ENCODE peak calls at places on chromosomes 2 and 18, in ten cellular contexts. T is sigmoid colon, W is GM12865, F is coronary artery, G is mammary epithelial cell, S is lower leg skin, V is astrocyte of the spinal cord, L is endodermal cell, D is heart right ventricle, Z is colonic mucosa. O is an unnamed sample.

GRCh38 chr2:70703900-70704549 is 64.0 kb downstream of the ADD2 start:
- DNase-seq in V (no peak), Z (no peak), G (peak), W (no peak), S (no peak), D (no peak), F (peak), T (peak), L (peak), O (no peak)

GRCh38 chr2:47503481-47504070 is 100.6 kb downstream of the MSH2 start:
- DNase-seq in W (peak), F (no peak), T (no peak), V (no peak), D (no peak), S (no peak), G (no peak), L (peak), Z (no peak), O (no peak)

GRCh38 chr2:58851598-58851997 is 610.5 kb upstream of the FANCL start:
- DNase-seq in T (no peak), Z (no peak), D (no peak), G (no peak), S (no peak), W (no peak), L (no peak), F (no peak), V (peak), O (no peak)

GRCh38 chr2:43853141-43854081 is 14.6 kb downstream of the ABCG8 start:
- DNase-seq in L (no peak), S (no peak), G (no peak), F (no peak), T (no peak), V (no peak), D (no peak), W (no peak), Z (no peak), O (no peak)

GRCh38 chr2:64913357-64913869 is 75.8 kb upstream of the SLC1A4 start:
- DNase-seq in F (no peak), L (peak), G (no peak), W (peak), V (no peak), D (no peak), Z (peak), T (no peak), S (no peak), O (no peak)

GRCh38 chr2:38485734-38486133 is 108.7 kb upstream of the ATL2 start:
- DNase-seq in G (no peak), D (no peak), V (no peak), W (peak), F (no peak), Z (no peak), T (no peak), L (no peak), S (no peak), O (no peak)

GRCh38 chr2:94956797-94957391 is 68.6 kb upstream of the MAL start:
- DNase-seq in T (no peak), W (peak), D (no peak), Z (peak), G (peak), S (no peak), L (peak), F (no peak), V (peak), O (no peak)

GRCh38 chr2:218908721-218909619 is 28.3 kb downstream of the WNT10A start:
- DNase-seq in S (peak), T (peak), W (peak), G (peak), F (peak), L (peak), Z (peak), V (peak), D (peak), O (peak)

GRCh38 chr2:30456106-30456505 is 9.1 kb downstream of the LCLAT1 start:
- DNase-seq in L (no peak), G (no peak), D (no peak), T (no peak), Z (no peak), W (no peak), S (no peak), F (no peak), V (no peak), O (no peak)

GRCh38 chr2:11398710-11399109 is 54.3 kb upstream of the ROCK2 start:
- DNase-seq in W (no peak), S (no peak), G (no peak), T (no peak), L (peak), V (no peak), Z (peak), F (no peak), D (peak), O (no peak)

GRCh38 chr2:64276417-64277095 is 132.3 kb upstream of the PELI1 start:
- DNase-seq in W (no peak), Z (no peak), F (no peak), D (no peak), V (no peak), G (peak), S (no peak), T (no peak), L (peak), O (no peak)

GRCh38 chr2:229921892-229922448 is at the start of gene TRIP12:
- DNase-seq in V (peak), Z (peak), L (peak), W (peak), F (peak), S (peak), D (peak), T (peak), G (peak), O (peak)
- TF ChIP-seq CTCF in V (no peak), Z (no peak), L (no peak), W (no peak), F (no peak), S (no peak), D (no peak), T (no peak), G (no peak), O (no peak)

GRCh38 chr18:41096504-41096903 is 858.5 kb upstream of the PIK3C3 start:
- DNase-seq in G (peak), W (no peak), V (peak), F (no peak), S (no peak), T (no peak), Z (no peak), D (no peak), L (no peak), O (no peak)
- TF ChIP-seq CTCF in G (peak), W (no peak), V (peak), F (no peak), S (no peak), T (no peak), Z (no peak), D (no peak), L (no peak), O (no peak)

GRCh38 chr2:3460831-3461544 is 58.3 kb downstream of the ADI1 start:
- DNase-seq in S (no peak), F (peak), Z (no peak), D (peak), G (no peak), W (no peak), T (no peak), V (no peak), L (no peak), O (no peak)
- TF ChIP-seq CTCF in S (no peak), F (no peak), Z (no peak), D (no peak), G (no peak), W (no peak), T (no peak), V (no peak), L (no peak), O (no peak)

DNA sequence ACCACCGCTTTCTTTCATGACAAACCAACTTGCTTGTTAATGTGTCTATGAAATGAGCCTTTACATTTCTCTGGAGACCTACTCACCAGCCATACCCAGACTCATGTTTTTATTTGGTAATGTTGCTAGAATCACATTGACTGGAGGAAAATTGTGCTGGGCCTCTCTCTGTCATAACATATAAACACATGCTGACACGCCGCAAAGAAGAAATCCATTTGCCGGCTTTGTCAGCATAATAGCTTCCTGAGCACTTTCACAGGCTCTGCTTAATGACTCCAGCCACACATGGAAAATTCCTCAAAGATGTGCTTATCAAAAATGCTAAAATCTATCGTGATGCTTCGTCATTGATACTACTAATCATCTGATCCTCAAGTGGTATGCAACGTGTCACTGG is 63.1 kb downstream of the RND3 start:
- DNase-seq in D (no peak), V (no peak), W (no peak), Z (no peak), T (no peak), G (no peak), S (no peak), L (no peak), F (no peak), O (no peak)
- TF ChIP-seq CTCF in D (no peak), V (no peak), W (no peak), Z (no peak), T (no peak), G (no peak), S (no peak), L (no peak), F (no peak), O (no peak)

GRCh38 chr2:167914969-167915368 is 332.4 kb downstream of the STK39 start:
- DNase-seq in W (no peak), G (no peak), S (no peak), L (no peak), T (no peak), Z (no peak), V (no peak), D (no peak), F (no peak), O (no peak)
- TF ChIP-seq CTCF in W (no peak), G (no peak), S (no peak), L (no peak), T (no peak), Z (no peak), V (no peak), D (no peak), F (no peak), O (no peak)

DNA sequence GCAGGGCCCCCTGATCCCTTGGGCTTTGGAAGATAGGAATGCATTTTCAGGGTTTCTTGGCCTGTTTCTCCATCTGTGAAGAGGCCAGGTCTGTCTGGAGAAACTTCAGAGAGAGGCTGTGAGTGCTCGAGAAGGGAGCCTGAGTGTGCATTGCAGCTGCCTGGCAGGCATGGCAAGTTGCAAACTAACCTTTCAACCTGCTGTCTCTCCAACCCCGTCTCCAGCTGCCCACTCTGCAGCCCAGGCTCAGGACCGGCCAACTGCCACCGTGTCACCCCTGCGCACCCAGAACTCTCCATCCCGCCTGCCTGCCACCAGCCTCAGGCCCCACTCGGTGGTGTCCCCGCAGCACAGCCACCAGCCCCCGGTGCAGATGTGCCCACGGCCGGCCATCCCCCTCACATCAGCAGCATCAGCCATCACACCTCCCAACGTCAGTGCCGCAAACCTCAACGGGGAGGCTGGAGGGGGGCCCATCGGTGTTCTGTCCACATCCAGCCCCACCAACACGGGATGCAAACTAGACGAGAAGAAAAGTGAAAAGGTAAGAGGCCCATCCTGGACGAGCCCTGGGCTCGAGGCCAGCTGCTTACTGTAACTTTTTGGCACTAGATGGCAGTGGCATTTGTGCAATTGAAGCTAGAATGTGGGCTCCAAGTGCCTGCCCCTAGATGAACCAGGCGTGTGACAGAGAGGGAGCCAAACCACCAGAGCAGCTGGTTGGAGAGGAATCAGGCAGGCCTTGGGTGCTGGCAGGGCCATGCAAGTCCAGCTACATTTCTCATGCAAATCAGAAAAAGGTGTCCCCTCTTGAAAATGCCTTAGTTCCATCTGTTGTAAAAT is 164.6 kb downstream of the SEPTIN10 start:
- DNase-seq in Z (no peak), T (peak), G (peak), F (peak), D (peak), S (no peak), W (peak), V (peak), L (peak), O (no peak)
- TF ChIP-seq CTCF in Z (no peak), T (peak), G (peak), F (no peak), D (no peak), S (no peak), W (peak), V (no peak), L (no peak), O (no peak)

GRCh38 chr2:190121971-190122370 is 59.4 kb upstream of the MSTN start:
- DNase-seq in S (no peak), W (peak), D (no peak), G (no peak), F (no peak), L (no peak), Z (no peak), V (peak), T (no peak), O (no peak)
- TF ChIP-seq CTCF in S (no peak), W (peak), D (no peak), G (peak), F (no peak), L (peak), Z (no peak), V (peak), T (no peak), O (no peak)

GRCh38 chr2:184646177-184646576 is 47.8 kb downstream of the ZNF804A start:
- DNase-seq in W (peak), V (peak), S (no peak), L (no peak), F (no peak), T (no peak), D (no peak), G (peak), Z (no peak), O (no peak)

GRCh38 chr2:184646593-184646992 is 48.3 kb downstream of the ZNF804A start:
- DNase-seq in T (no peak), W (no peak), F (no peak), Z (no peak), G (no peak), S (no peak), L (no peak), V (no peak), D (no peak), O (no peak)

GRCh38 chr2:184644685-184645084 is 46.4 kb downstream of the ZNF804A start:
- DNase-seq in F (no peak), V (peak), W (no peak), G (no peak), L (no peak), Z (no peak), D (no peak), S (no peak), T (no peak), O (no peak)
- TF ChIP-seq CTCF in F (no peak), V (no peak), W (no peak), G (peak), L (peak), Z (no peak), D (no peak), S (no peak), T (no peak), O (no peak)

DNA sequence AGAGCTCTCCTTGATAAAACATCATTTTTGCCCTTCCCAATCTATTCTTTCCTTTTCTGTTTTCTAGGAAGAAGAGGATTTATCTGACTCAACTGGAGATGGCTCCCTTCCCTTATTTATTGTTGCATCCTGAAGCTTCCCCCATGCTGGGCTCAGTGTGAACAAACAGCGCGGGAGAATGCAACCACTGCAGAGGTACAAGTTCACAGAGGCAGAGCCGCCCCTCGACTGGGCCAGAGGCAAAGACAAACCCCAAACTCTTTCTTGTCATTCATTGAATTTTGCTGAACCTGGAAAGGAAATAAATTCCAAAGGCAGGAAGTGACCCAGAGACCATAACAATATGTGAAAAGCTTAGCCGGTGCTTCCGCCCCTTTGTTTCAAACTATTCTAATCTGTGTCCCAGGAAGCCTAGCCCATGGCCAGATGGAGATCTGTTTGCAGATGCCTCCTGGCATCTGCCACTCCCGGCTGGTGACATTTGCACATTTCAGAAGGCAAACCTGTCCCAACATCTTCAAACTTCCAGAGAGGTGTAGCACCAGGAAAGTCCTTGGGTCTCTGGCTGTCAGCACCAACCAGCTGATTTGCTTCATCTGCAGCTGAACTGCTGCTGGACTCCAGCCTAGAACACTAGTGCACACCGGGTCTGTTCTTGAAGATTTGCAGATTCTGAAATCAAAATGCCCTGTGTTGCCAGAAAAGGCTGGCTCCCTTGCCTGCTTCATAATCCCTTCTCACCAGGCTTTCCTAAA is 79.4 kb upstream of the MAP4K3 start:
- DNase-seq in D (peak), L (peak), V (no peak), T (peak), S (no peak), G (no peak), W (no peak), F (no peak), Z (no peak), O (no peak)
- TF ChIP-seq CTCF in D (no peak), L (peak), V (no peak), T (no peak), S (no peak), G (no peak), W (no peak), F (no peak), Z (no peak), O (no peak)

DNA sequence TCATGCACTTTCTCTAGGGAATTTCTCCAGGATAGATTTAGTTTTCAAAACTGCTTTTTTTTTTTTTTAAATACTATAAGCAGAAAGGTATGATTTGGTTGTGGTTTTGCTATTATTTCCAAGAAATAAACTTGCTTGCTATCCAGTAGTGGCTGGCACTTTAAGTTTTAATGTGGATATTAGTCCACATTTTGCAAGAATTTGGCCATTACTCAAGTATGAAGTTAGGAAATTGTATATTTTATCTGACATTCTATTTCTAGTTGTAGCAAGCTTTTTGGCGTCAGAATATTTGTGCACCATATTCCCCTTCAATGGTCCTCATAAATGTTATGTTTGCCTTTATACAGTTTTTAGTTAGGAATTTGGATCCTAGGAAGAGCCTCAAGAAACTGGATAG is 226.3 kb downstream of the ZNF521 start:
- DNase-seq in D (no peak), S (no peak), G (no peak), V (no peak), F (no peak), Z (no peak), L (no peak), T (no peak), W (no peak), O (no peak)
- TF ChIP-seq CTCF in D (no peak), S (no peak), G (no peak), V (no peak), F (no peak), Z (no peak), L (no peak), T (no peak), W (no peak), O (no peak)

O was measured in activated B cell treated with CpG ODN at 0.5 μM for 24 hours.